ENCODE peak calls at places on chromosome 22, in nine cellular contexts. N, R, D, G, F, C, S, P and Z are unnamed samples.

GRCh38 chr22:32880531-32880905 is 79.0 kb downstream of the TIMP3 start:
- ATAC-seq in N (no peak), R (no peak), D (no peak), G (no peak), F (no peak), C (no peak), S (no peak), P (no peak), Z (no peak)

GRCh38 chr22:46764140-46764680 is 1.8 kb downstream of the TBC1D22A start:
- ATAC-seq in N (no peak), R (no peak), D (no peak), G (no peak), F (no peak), C (no peak), S (no peak), P (no peak), Z (no peak)

GRCh38 chr22:46007848-46008261 is 30.9 kb upstream of the WNT7B start:
- ATAC-seq in N (peak; percentile 52), R (peak; percentile 48), D (peak; percentile 56), G (peak; percentile 47), F (no peak), C (no peak), S (no peak), P (peak; percentile 11), Z (peak; percentile 83)

GRCh38 chr22:23248583-23248982 is 68.3 kb downstream of the BCR start:
- ATAC-seq in N (peak; percentile 76), R (peak; percentile 83), D (peak; percentile 80), G (peak; percentile 94), F (peak; percentile 64), C (no peak), S (peak; percentile 57), P (peak; percentile 64), Z (no peak)

GRCh38 chr22:30334601-30335000 is 7.9 kb upstream of the TBC1D10A start:
- ATAC-seq in N (no peak), R (no peak), D (peak; percentile 12), G (no peak), F (no peak), C (no peak), S (no peak), P (no peak), Z (no peak)

GRCh38 chr22:39907605-39908097 is 6.8 kb downstream of the GRAP2 start:
- ATAC-seq in N (no peak), R (no peak), D (no peak), G (no peak), F (no peak), C (peak; percentile 15), S (no peak), P (no peak), Z (no peak)

GRCh38 chr22:37746366-37747089 is 49.7 kb downstream of the TRIOBP start:
- ATAC-seq in N (peak; percentile 20), R (peak; percentile 16), D (peak; percentile 6), G (peak; percentile 20), F (peak; percentile 4), C (peak; percentile 43), S (no peak), P (no peak), Z (peak; percentile 0)

GRCh38 chr22:35950262-35950661 is 78.4 kb downstream of the RBFOX2 start:
- ATAC-seq in N (no peak), R (no peak), D (no peak), G (no peak), F (no peak), C (no peak), S (no peak), P (no peak), Z (no peak)

GRCh38 chr22:29078036-29078868 is 5.4 kb downstream of the KREMEN1 start:
- ATAC-seq in N (no peak), R (no peak), D (no peak), G (no peak), F (no peak), C (no peak), S (no peak), P (no peak), Z (no peak)

GRCh38 chr22:38471237-38471636 is 3.3 kb downstream of the KDELR3 start:
- ATAC-seq in N (no peak), R (no peak), D (no peak), G (no peak), F (no peak), C (no peak), S (no peak), P (no peak), Z (no peak)

GRCh38 chr22:27144345-27144744 is 487.0 kb downstream of the MIAT start:
- ATAC-seq in N (no peak), R (no peak), D (no peak), G (no peak), F (no peak), C (no peak), S (no peak), P (no peak), Z (no peak)
- TF ChIP-seq CTCF in N (no peak), R (no peak), D (no peak), G (no peak), F (no peak), C (no peak), S (no peak), P (no peak), Z (no peak)

DNA sequence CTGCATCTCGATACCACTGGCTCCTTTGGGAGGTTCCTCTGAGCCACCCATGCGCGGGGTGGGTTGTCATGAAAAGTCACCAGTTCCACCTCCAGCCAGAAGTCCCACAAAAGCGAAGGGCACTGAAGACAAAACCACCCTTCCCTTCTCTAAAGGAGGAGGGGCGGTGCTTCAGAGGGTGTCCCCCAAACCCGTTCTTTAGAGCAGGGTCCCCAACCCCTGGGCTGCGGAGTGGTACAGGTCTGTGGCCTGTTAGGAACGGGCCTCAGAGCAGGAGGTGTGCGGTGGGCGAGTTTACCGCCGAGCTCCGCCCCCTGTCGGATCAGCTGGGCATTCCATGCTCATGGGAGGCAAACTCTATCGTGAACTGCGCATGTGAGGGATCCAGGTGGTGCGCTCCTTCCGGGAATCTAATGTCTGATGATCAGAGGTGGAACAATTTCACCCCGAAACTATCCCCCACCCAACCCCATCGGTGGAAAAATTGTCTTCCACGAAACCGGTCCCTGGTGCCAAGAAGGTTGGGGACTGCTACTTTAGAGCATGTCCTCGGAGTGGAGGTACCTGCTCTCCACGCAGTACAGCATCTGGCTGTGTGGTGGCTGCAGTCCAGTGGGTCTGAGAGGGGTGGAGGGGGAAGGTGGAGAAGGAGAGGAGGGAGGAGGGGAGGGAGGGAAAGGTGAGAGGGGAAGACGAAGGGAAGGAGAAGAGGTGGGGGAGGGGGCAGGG is 72.9 kb upstream of the SEPTIN5 start:
- ATAC-seq in N (peak; percentile 93), R (peak; percentile 66), D (peak; percentile 71), G (peak; percentile 88), F (peak; percentile 53), C (no peak), S (peak; percentile 95), P (no peak), Z (no peak)
- H3K4me3 ChIP-seq in N (no peak overlapping the region), R (no peak overlapping the region), D (no peak overlapping the region), G (no peak overlapping the region), F (no peak overlapping the region), C (no peak overlapping the region), S (peak overlapping the region; percentile 24), P (no peak overlapping the region), Z (no peak overlapping the region)

DNA sequence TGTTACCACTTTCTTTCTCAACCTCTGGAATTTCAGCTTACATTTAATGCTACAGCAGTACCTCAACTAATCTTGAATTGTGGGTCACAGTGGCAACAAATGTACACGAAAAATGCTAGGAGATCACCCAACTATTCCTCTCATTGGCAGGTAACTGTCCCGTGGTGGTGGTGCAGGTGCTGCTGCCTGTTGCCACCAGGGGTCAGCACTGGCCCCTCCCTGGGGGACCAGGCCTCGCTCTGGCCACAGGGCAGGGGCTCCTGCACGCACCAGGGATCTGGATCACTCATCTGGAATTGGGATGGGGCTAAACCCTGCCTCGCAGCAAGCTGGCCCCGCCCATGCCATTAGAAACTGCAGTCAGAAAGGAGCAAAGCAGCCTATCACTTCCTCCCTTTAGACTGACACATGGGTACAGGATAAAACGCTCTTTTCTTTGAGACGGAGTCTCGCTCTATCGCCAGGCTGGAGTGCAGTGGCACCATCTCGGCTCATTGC is 6.9 kb upstream of the POLDIP3 start:
- ATAC-seq in N (peak; percentile 86), R (peak; percentile 80), D (peak; percentile 83), G (peak; percentile 81), F (peak; percentile 85), C (peak; percentile 84), S (peak; percentile 94), P (peak; percentile 85), Z (peak; percentile 84)
- TF ChIP-seq CTCF in N (peak; percentile 73), R (peak; percentile 91), D (peak; percentile 88), G (peak; percentile 85), F (peak; percentile 94), C (peak; percentile 82), S (peak; percentile 97), P (peak; percentile 91), Z (peak; percentile 94)

GRCh38 chr22:17264321-17265052 is 45.3 kb upstream of the ADA2 start:
- ATAC-seq in N (no peak), R (peak; percentile 57), D (peak; percentile 48), G (peak; percentile 70), F (no peak), C (no peak), S (no peak), P (no peak), Z (peak; percentile 62)

GRCh38 chr22:17267661-17268330 is 48.6 kb upstream of the ADA2 start:
- ATAC-seq in N (no peak), R (no peak), D (no peak), G (no peak), F (no peak), C (no peak), S (no peak), P (no peak), Z (no peak)

GRCh38 chr22:17268501-17269223 is 49.4 kb upstream of the ADA2 start:
- ATAC-seq in N (no peak), R (no peak), D (peak; percentile 47), G (no peak), F (peak; percentile 22), C (no peak), S (peak; percentile 67), P (no peak), Z (no peak)

GRCh38 chr22:17265649-17266248 is 46.5 kb upstream of the ADA2 start:
- ATAC-seq in N (no peak), R (no peak), D (no peak), G (no peak), F (no peak), C (no peak), S (no peak), P (no peak), Z (no peak)

DNA sequence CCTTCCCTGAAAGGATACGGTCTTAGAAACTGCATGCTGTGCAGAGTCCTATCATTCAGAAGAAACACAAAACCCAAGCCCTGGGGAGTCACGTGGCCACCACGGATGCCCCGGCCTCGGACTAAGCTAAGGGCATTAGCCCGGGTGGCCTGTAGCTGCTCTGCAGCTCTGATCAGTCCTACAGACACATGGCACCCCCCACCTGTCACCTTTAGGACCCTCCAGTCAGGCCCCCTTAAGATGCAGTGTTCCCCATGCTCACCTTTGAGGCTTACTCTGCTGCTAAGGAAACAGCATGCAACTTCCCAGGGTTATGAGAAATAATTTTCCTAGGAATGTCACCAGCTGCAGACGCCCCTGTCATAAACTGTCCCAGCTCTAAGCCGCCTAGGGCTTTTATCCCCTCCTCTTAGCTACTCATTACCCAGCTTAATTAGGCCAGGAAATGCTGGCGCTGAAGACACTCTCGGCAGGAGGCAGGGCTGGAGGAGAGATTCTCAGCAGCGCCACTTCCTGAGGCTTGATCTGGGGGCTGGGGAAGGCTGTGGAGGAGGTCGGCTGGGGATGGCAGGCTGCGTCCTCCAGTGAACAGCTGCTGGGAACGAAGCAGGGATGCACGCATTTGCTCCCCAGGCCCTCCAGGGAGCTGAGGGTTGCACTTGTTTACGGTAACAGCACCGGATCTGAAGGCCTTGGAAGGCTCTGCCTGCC is 47.2 kb upstream of the ADA2 start:
- ATAC-seq in N (peak; percentile 82), R (peak; percentile 29), D (no peak), G (peak; percentile 27), F (peak; percentile 80), C (no peak), S (no peak), P (no peak), Z (no peak)
- H3K4me3 ChIP-seq in N (no peak overlapping the region), R (no peak overlapping the region), D (no peak overlapping the region), G (no peak overlapping the region), F (no peak overlapping the region), C (no peak overlapping the region), S (no peak overlapping the region), P (no peak overlapping the region), Z (no peak overlapping the region)

GRCh38 chr22:49390954-49391353 is 436.7 kb downstream of the BRD1 start:
- ATAC-seq in N (no peak), R (no peak), D (no peak), G (no peak), F (no peak), C (no peak), S (no peak), P (no peak), Z (no peak)
- TF ChIP-seq CTCF in N (no peak), R (no peak), D (no peak), G (no peak), F (no peak), C (no peak), S (no peak), P (no peak), Z (no peak)